ENCODE peak calls at places on chromosomes 1 and 21, in ten cellular contexts. C is HepG2; T is uterus; Q is pancreas; L is sigmoid colon; O is CD8-positive, alpha-beta T cell; H is colonic mucosa; D is heart left ventricle; Z is OCI-LY7; I is IMR-90. R is an unnamed sample.

GRCh38 chr1:183223467-183223866 is 37.4 kb downstream of the LAMC2 start:
- DNase-seq in I (peak; percentile 43), Z (no peak), H (no peak), L (no peak), C (no peak), Q (no peak), T (no peak), O (no peak), D (no peak), R (no peak)

GRCh38 chr1:118388341-118388740 is 203.3 kb upstream of the SPAG17 start:
- DNase-seq in I (no peak), L (no peak), H (no peak), O (no peak), Q (no peak), D (no peak), Z (no peak), T (no peak), C (no peak), R (no peak)

GRCh38 chr21:43657355-43658093 is 1.8 kb downstream of the HSF2BP start:
- DNase-seq in I (no peak), T (no peak), L (no peak), C (no peak), H (peak; percentile 27), Z (no peak), O (no peak), D (peak; percentile 44), Q (peak; percentile 49), R (no peak)

GRCh38 chr1:205032512-205032911 is 10.5 kb upstream of the CNTN2 start:
- DNase-seq in Q (no peak), H (no peak), C (no peak), D (no peak), Z (no peak), O (no peak), I (no peak), T (no peak), L (no peak), R (no peak)

GRCh38 chr1:96487404-96487803 is 234.2 kb upstream of the PTBP2 start:
- DNase-seq in T (no peak), L (no peak), Q (no peak), Z (no peak), C (no peak), O (no peak), D (no peak), I (peak; percentile 17), H (no peak), R (no peak)

GRCh38 chr1:54016343-54017282 is 1.4 kb downstream of the LDLRAD1 start:
- DNase-seq in C (peak; percentile 96), H (peak; percentile 69), Q (no peak), T (no peak), L (no peak), Z (no peak), D (no peak), O (no peak), I (peak; percentile 20), R (no peak)

GRCh38 chr1:169970114-169970513 is 76.4 kb upstream of the SCYL3 start:
- DNase-seq in O (no peak), D (no peak), I (no peak), Z (no peak), T (no peak), Q (no peak), H (no peak), C (no peak), L (no peak), R (no peak)

GRCh38 chr1:50425376-50426107 is 2.3 kb upstream of the DMRTA2 start:
- DNase-seq in L (no peak), T (no peak), I (no peak), C (no peak), Q (no peak), H (no peak), Z (no peak), D (no peak), O (no peak), R (no peak)

GRCh38 chr1:13864760-13865159 is 164.8 kb downstream of the PRDM2 start:
- DNase-seq in Z (no peak), D (no peak), T (no peak), L (no peak), Q (no peak), H (no peak), C (no peak), I (no peak), O (no peak), R (no peak)

DNA sequence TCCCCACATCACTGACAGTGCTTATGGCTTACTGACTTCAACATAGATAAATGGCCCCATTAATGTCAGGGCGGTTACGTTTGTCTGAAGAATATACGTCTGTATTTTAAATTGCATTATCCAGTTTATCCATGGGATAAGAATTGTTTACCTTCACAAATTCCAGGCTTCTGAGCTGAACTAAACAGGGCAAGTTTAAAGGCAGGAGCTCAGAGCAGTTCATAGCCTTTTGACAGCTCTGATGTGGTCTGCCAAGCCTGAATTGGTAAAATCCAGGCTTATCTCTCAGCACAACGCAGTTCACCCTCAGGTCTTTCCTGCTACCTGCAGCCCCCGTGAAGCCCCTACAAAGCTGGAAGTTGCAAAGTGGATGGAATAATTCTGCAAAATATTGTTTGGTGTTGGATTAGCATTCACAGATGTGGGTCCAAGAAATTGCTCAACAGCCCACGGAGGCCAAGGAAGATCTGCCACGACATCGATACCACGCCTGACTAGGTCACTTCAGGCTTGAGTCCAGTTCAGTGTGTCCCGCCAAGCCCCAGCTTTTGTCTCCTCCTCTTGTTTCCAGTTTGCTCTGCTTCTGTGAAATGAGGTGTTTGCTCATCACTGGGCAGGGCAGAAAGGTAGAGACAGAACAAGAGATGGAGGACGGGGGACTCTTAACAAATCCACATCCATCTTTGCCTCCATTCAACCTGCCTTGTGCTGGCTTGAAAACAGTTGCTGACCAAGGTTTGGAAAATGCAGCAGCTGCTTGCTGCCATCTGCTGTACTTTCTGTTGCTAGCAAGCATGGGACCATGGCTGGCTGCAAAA is 79.8 kb upstream of the GREM2 start:
- DNase-seq in T (peak; percentile 25), H (peak; percentile 35), C (peak; percentile 5), L (peak; percentile 69), Q (no peak), D (no peak), O (no peak), Z (no peak), I (peak; percentile 78), R (no peak)
- H3K4me3 ChIP-seq in T (no peak overlapping the region), H (no peak overlapping the region), C (no peak overlapping the region), L (peak overlapping the region; percentile 15), Q (no peak overlapping the region), D (no peak overlapping the region), O (no peak overlapping the region), Z (no peak overlapping the region), I (no peak overlapping the region), R (no peak overlapping the region)

GRCh38 chr1:1561801-1562470 is 12.7 kb downstream of the SSU72 start:
- DNase-seq in L (no peak), Q (no peak), Z (peak; percentile 25), T (no peak), H (no peak), D (no peak), C (no peak), I (no peak), O (no peak), R (no peak)
- H3K27ac ChIP-seq in L (no peak overlapping the region), Q (no peak overlapping the region), Z (peak overlapping the region; percentile 53), T (no peak overlapping the region), H (no peak overlapping the region), D (no peak overlapping the region), C (no peak overlapping the region), I (no peak overlapping the region), O (no peak overlapping the region), R (no peak overlapping the region)

GRCh38 chr1:229981736-229982135 is 85.3 kb upstream of the GALNT2 start:
- DNase-seq in T (no peak), D (no peak), H (no peak), C (no peak), O (no peak), I (no peak), Q (no peak), Z (no peak), L (no peak), R (no peak)

GRCh38 chr1:229984992-229985985 is 81.7 kb upstream of the GALNT2 start:
- DNase-seq in O (no peak), T (no peak), D (no peak), Z (no peak), H (no peak), C (no peak), I (no peak), Q (no peak), L (no peak), R (no peak)

GRCh38 chr1:229986737-229987364 is 80.2 kb upstream of the GALNT2 start:
- DNase-seq in I (no peak), C (no peak), Z (no peak), D (no peak), H (no peak), T (no peak), Q (no peak), L (no peak), O (no peak), R (no peak)

GRCh38 chr1:229987953-229988352 is 79.1 kb upstream of the GALNT2 start:
- DNase-seq in H (no peak), L (no peak), O (no peak), Q (no peak), D (no peak), Z (peak; percentile 18), C (no peak), I (no peak), T (no peak), R (no peak)

DNA sequence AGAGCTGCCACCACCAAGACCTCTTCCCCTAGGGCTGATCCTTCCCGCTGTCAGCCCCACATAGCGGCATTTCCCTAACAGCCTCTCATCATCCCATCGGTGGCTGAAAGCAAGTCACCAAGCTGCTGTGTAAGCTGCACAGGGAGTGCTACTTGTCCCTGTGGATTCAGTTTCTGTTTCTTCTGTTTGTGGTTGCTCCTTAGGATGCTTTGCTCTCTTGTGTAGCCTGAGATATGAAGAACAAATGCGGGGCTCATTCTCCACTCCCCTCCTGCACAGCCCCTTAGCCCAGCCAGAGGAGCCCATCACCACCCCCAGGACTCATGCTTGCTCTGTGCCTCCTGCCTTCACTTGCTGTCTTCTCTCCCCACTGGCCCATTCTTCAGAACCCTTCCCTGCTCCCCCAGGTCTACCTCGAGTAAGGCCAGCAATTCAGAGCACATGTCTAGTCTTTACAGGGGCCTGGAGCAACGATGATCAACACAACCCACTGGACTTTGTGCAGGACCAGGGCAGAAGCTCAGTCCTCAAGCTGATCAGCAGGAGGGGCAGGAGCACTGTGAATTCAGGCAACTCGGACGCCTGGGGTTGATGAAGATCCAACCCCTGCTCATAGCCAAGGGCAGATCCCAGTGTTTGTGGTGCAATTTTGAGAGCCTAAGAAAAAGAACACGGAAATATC is 82.6 kb upstream of the GALNT2 start:
- DNase-seq in O (no peak), I (no peak), D (no peak), H (no peak), Z (no peak), C (peak; percentile 37), L (no peak), T (no peak), Q (no peak), R (no peak)
- TF ChIP-seq CTCF in O (no peak), I (peak; percentile 7), D (no peak), H (no peak), Z (no peak), C (peak; percentile 80), L (no peak), T (no peak), Q (no peak), R (no peak)

DNA sequence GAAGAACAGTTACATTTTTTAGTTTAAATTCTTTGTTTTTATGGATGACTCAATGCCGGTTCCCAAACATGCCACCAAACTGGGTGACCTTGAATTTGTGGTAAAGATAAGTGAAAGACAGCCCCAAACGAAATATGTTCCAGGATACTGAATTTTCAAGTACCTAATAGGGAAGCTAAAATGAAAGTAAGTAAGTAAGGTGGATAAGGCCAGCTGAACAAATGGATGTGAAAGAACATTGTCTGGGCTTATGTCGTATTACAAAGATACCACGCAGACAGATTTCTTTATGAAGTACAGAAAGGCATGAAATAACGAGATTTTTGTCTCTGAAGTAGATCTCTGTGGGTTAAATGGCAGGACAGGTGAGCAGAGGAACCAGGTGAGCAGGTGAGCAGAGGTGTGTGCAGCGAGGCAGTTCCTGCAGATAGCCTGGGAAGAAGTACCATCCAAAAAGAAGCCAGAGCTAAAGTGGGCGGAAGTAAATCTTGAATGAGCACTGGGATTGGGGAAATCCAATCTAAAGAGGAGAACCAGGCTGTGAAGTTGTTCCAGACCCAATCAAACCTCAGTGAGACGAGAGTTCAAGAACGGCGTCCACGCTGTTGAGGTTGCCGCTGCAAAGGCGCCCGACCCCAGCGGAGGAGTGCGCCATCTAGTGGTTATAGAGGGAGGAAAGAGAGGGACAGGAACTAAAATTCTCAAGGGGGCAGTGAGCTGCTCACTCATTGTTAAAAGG is 19.6 kb downstream of the TLR5 start:
- DNase-seq in L (peak; percentile 83), Q (peak; percentile 70), Z (peak; percentile 66), H (peak; percentile 75), D (peak; percentile 75), T (peak; percentile 67), O (peak; percentile 75), C (peak; percentile 36), I (peak; percentile 45), R (no peak)
- H3K4me3 ChIP-seq in L (no peak overlapping the region), Q (peak overlapping the region; percentile 38), Z (no peak overlapping the region), H (peak overlapping the region; percentile 36), D (no peak overlapping the region), T (peak overlapping the region; percentile 9), O (peak overlapping the region; percentile 29), C (no peak overlapping the region), I (no peak overlapping the region), R (peak overlapping the region; percentile 59)

R was measured in coronary artery.